ENCODE peak calls at places on chromosomes 11 and 22, in six cellular contexts. P, S, Z, R, X and U are unnamed samples.

GRCh38 chr11:73787051-73787642 is 527 bp upstream of the MRPL48 start:
- DNase-seq in P (no peak), R (no peak), S (no peak), X (no peak), Z (no peak), U (no peak)

GRCh38 chr11:104999716-105000115 is 23.3 kb downstream of the CASP5 start:
- DNase-seq in R (peak), P (no peak), S (no peak), Z (no peak), X (no peak), U (no peak)

GRCh38 chr11:11463397-11463796 is 110.3 kb upstream of the CSNK2A3 start:
- DNase-seq in X (no peak), P (peak), Z (no peak), R (peak), S (no peak), U (no peak)

GRCh38 chr11:100925935-100926334 is 203.7 kb downstream of the PGR start:
- DNase-seq in R (peak), S (no peak), P (peak), X (no peak), Z (no peak), U (no peak)

GRCh38 chr11:66705587-66706335 is 23.3 kb downstream of the SPTBN2 start:
- DNase-seq in R (no peak), P (no peak), S (no peak), X (no peak), Z (no peak), U (no peak)

GRCh38 chr11:126720539-126721235 is 279.9 kb downstream of the KIRREL3 start:
- DNase-seq in R (no peak), P (no peak), S (no peak), X (no peak), Z (no peak), U (no peak)

GRCh38 chr22:17284917-17285316 is 65.7 kb upstream of the ADA2 start:
- DNase-seq in P (no peak), R (no peak), S (no peak), X (no peak), Z (no peak), U (no peak)

GRCh38 chr11:128720522-128720985 is 26.7 kb downstream of the FLI1 start:
- DNase-seq in P (peak), X (peak), S (peak), Z (peak), R (no peak), U (peak)

GRCh38 chr22:28600546-28601143 is 79.0 kb downstream of the TTC28 start:
- DNase-seq in X (peak), P (peak), R (peak), S (no peak), Z (peak), U (no peak)

GRCh38 chr22:17830041-17830961 is 56.0 kb upstream of the BID start:
- DNase-seq in Z (peak), R (peak), X (peak), S (peak), P (peak), U (peak)

GRCh38 chr11:45560153-45560934 is 105.1 kb downstream of the CHST1 start:
- DNase-seq in S (no peak), X (no peak), P (no peak), Z (no peak), R (no peak), U (no peak)

GRCh38 chr22:44224166-44224565 is 43.4 kb downstream of the PARVG start:
- DNase-seq in X (no peak), Z (no peak), R (no peak), S (no peak), P (no peak), U (no peak)

GRCh38 chr11:9396752-9397151 is 12.3 kb downstream of the IPO7 start:
- DNase-seq in X (peak), Z (no peak), P (no peak), R (no peak), S (no peak), U (no peak)

GRCh38 chr11:69148806-69149205 is 6.9 kb upstream of the SMIM38 start:
- DNase-seq in X (no peak), P (no peak), Z (no peak), S (no peak), R (no peak), U (no peak)
- TF ChIP-seq CTCF in X (no peak), P (no peak), Z (no peak), S (no peak), R (no peak), U (no peak)

GRCh38 chr22:21642584-21643448 is 714 bp downstream of the SDF2L1 start:
- DNase-seq in Z (peak), P (peak), S (peak), R (peak), X (peak), U (peak)

GRCh38 chr22:21639359-21639758 is 2.7 kb upstream of the SDF2L1 start:
- DNase-seq in P (no peak), S (no peak), X (no peak), Z (no peak), R (no peak), U (no peak)

GRCh38 chr22:21640810-21641209 is 1.3 kb upstream of the SDF2L1 start:
- DNase-seq in S (no peak), Z (no peak), X (no peak), R (no peak), P (no peak), U (no peak)

GRCh38 chr22:21641795-21642583 is at the start of gene SDF2L1:
- DNase-seq in Z (peak), P (peak), X (peak), R (peak), S (peak), U (peak)

GRCh38 chr22:21641417-21641794 is 696 bp upstream of the SDF2L1 start:
- DNase-seq in R (peak), P (no peak), Z (peak), S (peak), X (peak), U (no peak)
- TF ChIP-seq CTCF in R (peak), P (peak), Z (peak), S (peak), X (no peak), U (no peak)

DNA sequence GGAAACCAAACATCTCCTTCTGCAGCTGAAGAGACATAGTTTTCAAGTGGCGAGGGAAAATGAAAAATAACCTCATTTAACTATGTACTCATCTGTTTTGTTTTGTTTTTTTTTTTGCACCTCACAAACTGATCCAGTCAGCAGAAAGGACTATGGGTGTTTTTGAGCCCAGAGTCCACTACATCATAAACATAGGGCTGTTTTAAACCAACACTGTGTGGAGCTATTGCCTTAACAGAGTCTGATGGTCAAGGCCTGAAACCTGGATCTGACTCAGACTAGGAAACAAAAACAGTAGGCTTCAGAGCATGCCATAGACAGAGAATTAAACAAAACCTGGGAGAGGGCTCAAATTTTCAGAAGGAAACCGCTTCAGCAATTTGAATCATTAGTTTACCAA is 99.3 kb upstream of the FSHB start:
- DNase-seq in S (no peak), X (peak), Z (no peak), P (peak), R (no peak), U (no peak)
- TF ChIP-seq CTCF in S (no peak), X (no peak), Z (peak), P (peak), R (no peak), U (no peak)

DNA sequence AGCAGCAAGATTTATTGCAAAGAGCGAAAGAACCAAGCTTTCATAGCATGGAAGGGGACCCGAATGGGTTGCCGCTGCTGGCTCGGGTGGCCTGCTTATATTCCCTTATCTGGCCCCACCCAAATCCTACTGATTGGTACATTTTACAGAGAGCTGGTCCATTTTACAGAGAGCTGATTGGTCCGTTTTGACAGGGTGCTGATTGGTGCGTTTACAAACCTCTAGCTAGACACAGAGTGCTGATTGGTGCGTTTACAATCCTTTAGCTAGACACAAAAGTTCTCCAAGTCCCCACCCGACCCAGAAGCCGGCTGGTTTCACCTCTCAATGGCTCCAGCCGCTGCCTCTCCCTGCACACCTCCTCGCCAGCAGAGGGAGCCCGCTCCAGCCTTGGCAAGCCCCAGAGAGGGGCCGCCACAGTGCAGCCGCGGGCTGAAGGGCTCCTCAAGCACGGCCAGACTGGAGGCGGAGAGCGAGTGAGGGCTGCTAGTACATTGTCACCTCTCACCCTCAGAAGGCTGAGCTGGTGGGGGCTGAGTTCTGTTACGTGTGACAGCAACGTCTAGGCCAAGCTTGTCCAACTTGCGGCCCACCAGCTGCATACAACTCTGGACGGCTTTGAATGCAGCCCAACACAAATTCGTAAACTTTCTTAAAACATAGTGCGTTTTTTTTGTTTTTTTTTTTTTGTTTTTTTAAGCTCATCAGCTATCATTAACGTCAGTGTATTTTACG is 8.7 kb downstream of the PTH start:
- DNase-seq in X (peak), Z (peak), S (peak), P (peak), R (peak), U (peak)
- TF ChIP-seq CTCF in X (peak), Z (peak), S (peak), P (peak), R (peak), U (no peak)

DNA sequence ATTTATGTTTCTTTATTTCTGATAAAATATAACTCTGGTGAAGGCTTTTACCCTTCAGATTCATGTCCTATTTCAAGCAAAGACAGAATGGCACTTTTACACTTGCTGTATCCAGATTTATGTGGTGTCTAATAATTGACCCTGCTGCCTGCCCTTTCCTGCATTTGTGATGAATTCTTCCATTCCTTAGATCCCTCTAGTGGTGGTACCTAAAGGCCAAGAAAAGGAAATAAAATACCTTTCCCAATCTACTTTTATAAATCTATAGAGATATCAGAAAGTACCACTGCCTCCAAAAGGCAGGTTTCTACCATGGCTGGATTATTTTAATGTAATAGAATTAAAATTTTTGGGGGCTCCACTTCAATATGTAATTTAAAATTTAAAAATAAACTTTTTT is 34.2 kb downstream of the CCDC81 start:
- DNase-seq in X (no peak), Z (no peak), S (no peak), P (no peak), R (peak), U (no peak)
- TF ChIP-seq CTCF in X (no peak), Z (peak), S (peak), P (peak), R (peak), U (no peak)